ENCODE peak calls at places on chromosomes 2 and 18, in ten cellular contexts. Q, V, A, M, R, G, D, T, C and E are unnamed samples.
A peak's percentile ranks its signal among the peaks of the same experiment; 100 is the strongest.

GRCh38 chr18:36352384-36352783 is 54.9 kb downstream of the FHOD3 start:
- DNase-seq in Q (no peak), V (no peak), A (no peak), M (peak; percentile 67), R (no peak), G (no peak), D (no peak), T (no peak), C (no peak), E (no peak)

GRCh38 chr18:316391-316790 is 48.5 kb upstream of the THOC1 start:
- DNase-seq in Q (no peak), V (no peak), A (no peak), M (no peak), R (no peak), G (no peak), D (no peak), T (no peak), C (no peak), E (no peak)

GRCh38 chr2:173834124-173834523 is 131.0 kb downstream of the SP3 start:
- DNase-seq in Q (no peak), V (no peak), A (no peak), M (no peak), R (no peak), G (no peak), D (no peak), T (no peak), C (no peak), E (no peak)

GRCh38 chr2:113829836-113830235 is 60.1 kb upstream of the ACTR3 start:
- DNase-seq in Q (no peak), V (no peak), A (no peak), M (no peak), R (no peak), G (no peak), D (no peak), T (no peak), C (no peak), E (no peak)

GRCh38 chr2:109594246-109594900 is 19.4 kb downstream of the SEPTIN10 start:
- DNase-seq in Q (no peak), V (no peak), A (no peak), M (no peak), R (no peak), G (no peak), D (no peak), T (no peak), C (no peak), E (no peak)

GRCh38 chr2:111678651-111679050 is 205.3 kb downstream of the ANAPC1 start:
- DNase-seq in Q (no peak), V (no peak), A (no peak), M (peak; percentile 75), R (no peak), G (no peak), D (no peak), T (no peak), C (no peak), E (no peak)

GRCh38 chr2:233075966-233076339 is 15.8 kb downstream of the INPP5D start:
- DNase-seq in Q (no peak), V (peak; percentile 81), A (no peak), M (no peak), R (no peak), G (no peak), D (peak; percentile 18), T (no peak), C (no peak), E (no peak)

GRCh38 chr2:16361261-16361990 is 304.2 kb downstream of the CYRIA start:
- DNase-seq in Q (no peak), V (no peak), A (no peak), M (no peak), R (no peak), G (no peak), D (no peak), T (no peak), C (no peak), E (no peak)